ENCODE peak calls at places on chromosomes 4 and X, in four cellular contexts. One of them, this sample, is unnamed.

GRCh38 chr4:15493411-15493810 is 23.7 kb downstream of the CC2D2A start:
- DNase-seq in WTC11: no peak
- DNase-seq in ascending aorta: no peak
- DNase-seq in osteocyte: no peak
- DNase-seq in this sample: no peak

GRCh38 chr4:90318208-90318607 is 191.0 kb downstream of the CCSER1 start:
- DNase-seq in WTC11: no peak
- DNase-seq in ascending aorta: no peak
- DNase-seq in osteocyte: no peak
- DNase-seq in this sample: no peak

GRCh38 chr4:114384629-114385028 is 214.0 kb upstream of the UGT8 start:
- DNase-seq in WTC11: no peak
- DNase-seq in ascending aorta: no peak
- DNase-seq in osteocyte: no peak
- DNase-seq in this sample: no peak

GRCh38 chr4:125393825-125394224 is 79.1 kb downstream of the FAT4 start:
- DNase-seq in WTC11: no peak
- DNase-seq in ascending aorta: no peak
- DNase-seq in osteocyte: no peak
- DNase-seq in this sample: no peak

GRCh38 chrX:110087485-110088356 is 84.8 kb downstream of the TMEM164 start:
- DNase-seq in WTC11: no peak
- DNase-seq in ascending aorta: no peak
- DNase-seq in osteocyte: no peak
- DNase-seq in this sample: no peak

GRCh38 chr4:54233128-54233696 is 4.1 kb downstream of the PDGFRA start:
- DNase-seq in WTC11: peak
- DNase-seq in ascending aorta: peak
- DNase-seq in osteocyte: peak
- DNase-seq in this sample: peak

GRCh38 chr4:34323549-34324325 is 1920.6 kb downstream of the ARAP2 start:
- DNase-seq in WTC11: no peak
- DNase-seq in ascending aorta: no peak
- DNase-seq in osteocyte: no peak
- DNase-seq in this sample: no peak

GRCh38 chrX:71128166-71128833 is 9.9 kb downstream of the MED12 start:
- DNase-seq in WTC11: no peak
- DNase-seq in ascending aorta: no peak
- DNase-seq in osteocyte: no peak
- DNase-seq in this sample: no peak

GRCh38 chr4:1656986-1657385 is 27.1 kb downstream of the FAM53A start:
- DNase-seq in WTC11: no peak
- DNase-seq in ascending aorta: no peak
- DNase-seq in osteocyte: no peak
- DNase-seq in this sample: no peak

GRCh38 chr4:155403886-155404285 is 27.1 kb upstream of the MAP9 start:
- DNase-seq in WTC11: no peak
- DNase-seq in ascending aorta: no peak
- DNase-seq in osteocyte: no peak
- DNase-seq in this sample: no peak
- TF ChIP-seq CTCF in WTC11: no peak
- TF ChIP-seq CTCF in ascending aorta: peak
- TF ChIP-seq CTCF in osteocyte: peak
- TF ChIP-seq CTCF in this sample: no peak

GRCh38 chrX:146481735-146482134 is 327.8 kb upstream of the CXorf51B start:
- DNase-seq in WTC11: no peak
- DNase-seq in ascending aorta: no peak
- DNase-seq in osteocyte: no peak
- DNase-seq in this sample: no peak
- TF ChIP-seq CTCF in WTC11: no peak
- TF ChIP-seq CTCF in ascending aorta: no peak
- TF ChIP-seq CTCF in osteocyte: no peak
- TF ChIP-seq CTCF in this sample: no peak

GRCh38 chr4:26196567-26196966 is 124.2 kb upstream of the RBPJ start:
- DNase-seq in WTC11: no peak
- DNase-seq in ascending aorta: no peak
- DNase-seq in osteocyte: no peak
- DNase-seq in this sample: no peak
- TF ChIP-seq CTCF in WTC11: no peak
- TF ChIP-seq CTCF in ascending aorta: no peak
- TF ChIP-seq CTCF in osteocyte: no peak
- TF ChIP-seq CTCF in this sample: no peak

GRCh38 chr4:140568507-140569306 is at the start of gene UCP1:
- DNase-seq in WTC11: peak
- DNase-seq in ascending aorta: no peak
- DNase-seq in osteocyte: no peak
- DNase-seq in this sample: peak
- TF ChIP-seq CTCF in WTC11: no peak
- TF ChIP-seq CTCF in ascending aorta: no peak
- TF ChIP-seq CTCF in osteocyte: no peak
- TF ChIP-seq CTCF in this sample: no peak

DNA sequence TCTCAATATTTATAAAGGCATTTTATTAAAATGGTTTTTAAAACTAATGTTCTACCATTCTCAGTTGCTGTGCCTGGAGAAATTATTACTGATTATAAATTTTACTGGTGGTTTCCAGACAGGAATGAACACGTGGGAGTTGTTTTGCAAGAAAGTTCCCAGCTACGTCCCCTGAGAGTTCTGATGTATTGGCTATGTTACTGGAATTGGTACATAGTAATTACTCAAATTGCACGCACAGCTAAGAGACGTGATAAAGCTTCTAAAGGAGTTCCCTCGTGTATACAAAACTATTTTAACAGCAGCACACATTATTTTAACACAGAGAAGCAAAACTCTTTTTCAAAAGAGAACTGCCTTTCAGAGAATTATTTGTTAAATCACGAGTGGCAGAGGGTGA is 292.2 kb downstream of the NLGN4X start:
- DNase-seq in WTC11: no peak
- DNase-seq in ascending aorta: no peak
- DNase-seq in osteocyte: no peak
- DNase-seq in this sample: no peak
- TF ChIP-seq CTCF in WTC11: no peak
- TF ChIP-seq CTCF in ascending aorta: no peak
- TF ChIP-seq CTCF in osteocyte: no peak
- TF ChIP-seq CTCF in this sample: no peak

DNA sequence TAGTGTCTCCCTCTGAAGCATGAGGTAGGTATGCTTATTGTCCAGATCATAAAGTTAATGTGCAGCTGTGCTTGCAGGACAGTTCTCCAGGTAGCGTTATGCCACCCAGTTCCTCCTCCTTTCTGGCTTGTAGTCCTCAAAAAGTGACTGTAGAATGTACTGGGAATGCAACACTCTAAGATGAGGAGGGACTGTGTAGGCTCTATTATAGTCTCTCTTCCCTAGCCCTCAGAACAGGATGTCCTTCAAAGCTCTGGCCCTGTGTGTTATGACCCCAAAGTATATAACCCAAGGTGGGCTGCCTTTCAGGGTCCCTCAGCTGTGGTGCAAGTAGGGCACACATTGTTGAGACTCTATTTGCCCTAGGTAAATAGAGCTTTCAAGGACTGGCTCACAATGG is 20.8 kb upstream of the MANBA start:
- DNase-seq in WTC11: no peak
- DNase-seq in ascending aorta: no peak
- DNase-seq in osteocyte: no peak
- DNase-seq in this sample: no peak
- TF ChIP-seq CTCF in WTC11: no peak
- TF ChIP-seq CTCF in ascending aorta: no peak
- TF ChIP-seq CTCF in osteocyte: no peak
- TF ChIP-seq CTCF in this sample: no peak

GRCh38 chr4:117085185-117085701 is at the start of gene TRAM1L1:
- DNase-seq in WTC11: peak
- DNase-seq in ascending aorta: peak
- DNase-seq in osteocyte: peak
- DNase-seq in this sample: peak
- TF ChIP-seq CTCF in WTC11: no peak
- TF ChIP-seq CTCF in ascending aorta: peak
- TF ChIP-seq CTCF in osteocyte: peak
- TF ChIP-seq CTCF in this sample: no peak

This sample was measured in glutamatergic neuron.